ENCODE peak calls at places on chromosome 3, in ten cellular contexts. One of them, this sample, is unnamed.

GRCh38 chr3:87191641-87192040 is 35.5 kb upstream of the CHMP2B start:
- DNase-seq in neuronal stem cell: no peak
- DNase-seq in stimulated activated CD4-positive, alpha-beta T cell treated with anti-CD3 and anti-CD28 coated beads, Interleukin-1b, Interleukin-23, amount 100 ng/mL, for 4 hours: no peak
- DNase-seq in mesenteric fat pad: no peak
- DNase-seq in naive thymus-derived CD8-positive, alpha-beta T cell: no peak
- DNase-seq in KG1: no peak
- DNase-seq in uterus: no peak
- DNase-seq in A549: no peak
- DNase-seq in sciatic nerve: no peak
- DNase-seq in psoas muscle: no peak
- DNase-seq in this sample: no peak

GRCh38 chr3:152436707-152437615 is 168.2 kb downstream of the MBNL1 start:
- DNase-seq in neuronal stem cell: no peak
- DNase-seq in stimulated activated CD4-positive, alpha-beta T cell treated with anti-CD3 and anti-CD28 coated beads, Interleukin-1b, Interleukin-23, amount 100 ng/mL, for 4 hours: no peak
- DNase-seq in mesenteric fat pad: no peak
- DNase-seq in naive thymus-derived CD8-positive, alpha-beta T cell: no peak
- DNase-seq in KG1: no peak
- DNase-seq in uterus: no peak
- DNase-seq in A549: no peak
- DNase-seq in sciatic nerve: no peak
- DNase-seq in psoas muscle: no peak
- DNase-seq in this sample: no peak

GRCh38 chr3:165617134-165617533 is 220.1 kb downstream of the BCHE start:
- DNase-seq in neuronal stem cell: no peak
- DNase-seq in stimulated activated CD4-positive, alpha-beta T cell treated with anti-CD3 and anti-CD28 coated beads, Interleukin-1b, Interleukin-23, amount 100 ng/mL, for 4 hours: no peak
- DNase-seq in mesenteric fat pad: no peak
- DNase-seq in naive thymus-derived CD8-positive, alpha-beta T cell: no peak
- DNase-seq in KG1: no peak
- DNase-seq in uterus: no peak
- DNase-seq in A549: no peak
- DNase-seq in sciatic nerve: no peak
- DNase-seq in psoas muscle: no peak
- DNase-seq in this sample: no peak

GRCh38 chr3:160343132-160343531 is 55.9 kb downstream of the IFT80 start:
- DNase-seq in neuronal stem cell: no peak
- DNase-seq in stimulated activated CD4-positive, alpha-beta T cell treated with anti-CD3 and anti-CD28 coated beads, Interleukin-1b, Interleukin-23, amount 100 ng/mL, for 4 hours: no peak
- DNase-seq in mesenteric fat pad: no peak
- DNase-seq in naive thymus-derived CD8-positive, alpha-beta T cell: no peak
- DNase-seq in KG1: peak; percentile 20
- DNase-seq in uterus: no peak
- DNase-seq in A549: no peak
- DNase-seq in sciatic nerve: no peak
- DNase-seq in psoas muscle: no peak
- DNase-seq in this sample: peak; percentile 22

GRCh38 chr3:42061711-42062408 is 29.3 kb upstream of the TRAK1 start:
- DNase-seq in neuronal stem cell: no peak
- DNase-seq in stimulated activated CD4-positive, alpha-beta T cell treated with anti-CD3 and anti-CD28 coated beads, Interleukin-1b, Interleukin-23, amount 100 ng/mL, for 4 hours: no peak
- DNase-seq in mesenteric fat pad: no peak
- DNase-seq in naive thymus-derived CD8-positive, alpha-beta T cell: no peak
- DNase-seq in KG1: no peak
- DNase-seq in uterus: peak; percentile 74
- DNase-seq in A549: peak; percentile 76
- DNase-seq in sciatic nerve: no peak
- DNase-seq in psoas muscle: peak; percentile 92
- DNase-seq in this sample: peak; percentile 74

GRCh38 chr3:51735950-51736349 is 29.1 kb downstream of the GRM2 start:
- DNase-seq in neuronal stem cell: no peak
- DNase-seq in stimulated activated CD4-positive, alpha-beta T cell treated with anti-CD3 and anti-CD28 coated beads, Interleukin-1b, Interleukin-23, amount 100 ng/mL, for 4 hours: no peak
- DNase-seq in mesenteric fat pad: no peak
- DNase-seq in naive thymus-derived CD8-positive, alpha-beta T cell: no peak
- DNase-seq in KG1: no peak
- DNase-seq in uterus: no peak
- DNase-seq in A549: no peak
- DNase-seq in sciatic nerve: no peak
- DNase-seq in psoas muscle: no peak
- DNase-seq in this sample: no peak

GRCh38 chr3:155512867-155513261 is 219.4 kb upstream of the STRIT1 start:
- DNase-seq in neuronal stem cell: no peak
- DNase-seq in stimulated activated CD4-positive, alpha-beta T cell treated with anti-CD3 and anti-CD28 coated beads, Interleukin-1b, Interleukin-23, amount 100 ng/mL, for 4 hours: no peak
- DNase-seq in mesenteric fat pad: no peak
- DNase-seq in naive thymus-derived CD8-positive, alpha-beta T cell: no peak
- DNase-seq in KG1: no peak
- DNase-seq in uterus: no peak
- DNase-seq in A549: no peak
- DNase-seq in sciatic nerve: no peak
- DNase-seq in psoas muscle: no peak
- DNase-seq in this sample: no peak

GRCh38 chr3:37453393-37454391 is 279.3 kb upstream of the LRRFIP2 start:
- DNase-seq in neuronal stem cell: peak; percentile 40
- DNase-seq in stimulated activated CD4-positive, alpha-beta T cell treated with anti-CD3 and anti-CD28 coated beads, Interleukin-1b, Interleukin-23, amount 100 ng/mL, for 4 hours: no peak
- DNase-seq in mesenteric fat pad: no peak
- DNase-seq in naive thymus-derived CD8-positive, alpha-beta T cell: no peak
- DNase-seq in KG1: no peak
- DNase-seq in uterus: peak; percentile 29
- DNase-seq in A549: no peak
- DNase-seq in sciatic nerve: peak; percentile 74
- DNase-seq in psoas muscle: peak; percentile 78
- DNase-seq in this sample: no peak

GRCh38 chr3:48974076-48974864 is 15.8 kb upstream of the P4HTM start:
- DNase-seq in neuronal stem cell: no peak
- DNase-seq in stimulated activated CD4-positive, alpha-beta T cell treated with anti-CD3 and anti-CD28 coated beads, Interleukin-1b, Interleukin-23, amount 100 ng/mL, for 4 hours: no peak
- DNase-seq in mesenteric fat pad: peak; percentile 53
- DNase-seq in naive thymus-derived CD8-positive, alpha-beta T cell: no peak
- DNase-seq in KG1: no peak
- DNase-seq in uterus: no peak
- DNase-seq in A549: no peak
- DNase-seq in sciatic nerve: no peak
- DNase-seq in psoas muscle: no peak
- DNase-seq in this sample: no peak

GRCh38 chr3:184467171-184467570 is 87.3 kb downstream of the CHRD start:
- DNase-seq in neuronal stem cell: no peak
- DNase-seq in stimulated activated CD4-positive, alpha-beta T cell treated with anti-CD3 and anti-CD28 coated beads, Interleukin-1b, Interleukin-23, amount 100 ng/mL, for 4 hours: no peak
- DNase-seq in mesenteric fat pad: peak; percentile 28
- DNase-seq in naive thymus-derived CD8-positive, alpha-beta T cell: no peak
- DNase-seq in KG1: no peak
- DNase-seq in uterus: no peak
- DNase-seq in A549: no peak
- DNase-seq in sciatic nerve: no peak
- DNase-seq in psoas muscle: no peak
- DNase-seq in this sample: no peak

GRCh38 chr3:131338948-131339640 is 42.5 kb upstream of the NUDT16 start:
- DNase-seq in neuronal stem cell: no peak
- DNase-seq in stimulated activated CD4-positive, alpha-beta T cell treated with anti-CD3 and anti-CD28 coated beads, Interleukin-1b, Interleukin-23, amount 100 ng/mL, for 4 hours: no peak
- DNase-seq in mesenteric fat pad: no peak
- DNase-seq in naive thymus-derived CD8-positive, alpha-beta T cell: no peak
- DNase-seq in KG1: no peak
- DNase-seq in uterus: no peak
- DNase-seq in A549: no peak
- DNase-seq in sciatic nerve: no peak
- DNase-seq in psoas muscle: no peak
- DNase-seq in this sample: no peak

GRCh38 chr3:32947466-32948238 is 3.8 kb upstream of the CCR4 start:
- DNase-seq in neuronal stem cell: peak; percentile 63
- DNase-seq in stimulated activated CD4-positive, alpha-beta T cell treated with anti-CD3 and anti-CD28 coated beads, Interleukin-1b, Interleukin-23, amount 100 ng/mL, for 4 hours: peak; percentile 95
- DNase-seq in mesenteric fat pad: no peak
- DNase-seq in naive thymus-derived CD8-positive, alpha-beta T cell: peak; percentile 91
- DNase-seq in KG1: peak; percentile 76
- DNase-seq in uterus: peak; percentile 51
- DNase-seq in A549: peak; percentile 26
- DNase-seq in sciatic nerve: peak; percentile 84
- DNase-seq in psoas muscle: peak; percentile 73
- DNase-seq in this sample: peak; percentile 56

GRCh38 chr3:57910988-57911387 is 97.2 kb upstream of the FLNB start:
- DNase-seq in neuronal stem cell: no peak
- DNase-seq in stimulated activated CD4-positive, alpha-beta T cell treated with anti-CD3 and anti-CD28 coated beads, Interleukin-1b, Interleukin-23, amount 100 ng/mL, for 4 hours: no peak
- DNase-seq in mesenteric fat pad: no peak
- DNase-seq in naive thymus-derived CD8-positive, alpha-beta T cell: peak; percentile 65
- DNase-seq in KG1: no peak
- DNase-seq in uterus: no peak
- DNase-seq in A549: peak; percentile 5
- DNase-seq in sciatic nerve: no peak
- DNase-seq in psoas muscle: no peak
- DNase-seq in this sample: peak; percentile 39

GRCh38 chr3:140004271-140004670 is 69.3 kb downstream of the CLSTN2 start:
- DNase-seq in neuronal stem cell: no peak
- DNase-seq in stimulated activated CD4-positive, alpha-beta T cell treated with anti-CD3 and anti-CD28 coated beads, Interleukin-1b, Interleukin-23, amount 100 ng/mL, for 4 hours: no peak
- DNase-seq in mesenteric fat pad: no peak
- DNase-seq in naive thymus-derived CD8-positive, alpha-beta T cell: no peak
- DNase-seq in KG1: no peak
- DNase-seq in uterus: no peak
- DNase-seq in A549: no peak
- DNase-seq in sciatic nerve: no peak
- DNase-seq in psoas muscle: no peak
- DNase-seq in this sample: no peak

GRCh38 chr3:124972457-124972856 is 37.9 kb upstream of the MUC13 start:
- DNase-seq in neuronal stem cell: no peak
- DNase-seq in stimulated activated CD4-positive, alpha-beta T cell treated with anti-CD3 and anti-CD28 coated beads, Interleukin-1b, Interleukin-23, amount 100 ng/mL, for 4 hours: no peak
- DNase-seq in mesenteric fat pad: no peak
- DNase-seq in naive thymus-derived CD8-positive, alpha-beta T cell: no peak
- DNase-seq in KG1: no peak
- DNase-seq in uterus: no peak
- DNase-seq in A549: no peak
- DNase-seq in sciatic nerve: no peak
- DNase-seq in psoas muscle: no peak
- DNase-seq in this sample: no peak

GRCh38 chr3:195549931-195550519 is 6.9 kb upstream of the PPP1R2 start:
- DNase-seq in neuronal stem cell: no peak
- DNase-seq in stimulated activated CD4-positive, alpha-beta T cell treated with anti-CD3 and anti-CD28 coated beads, Interleukin-1b, Interleukin-23, amount 100 ng/mL, for 4 hours: peak; percentile 31
- DNase-seq in mesenteric fat pad: no peak
- DNase-seq in naive thymus-derived CD8-positive, alpha-beta T cell: peak; percentile 88
- DNase-seq in KG1: no peak
- DNase-seq in uterus: no peak
- DNase-seq in A549: no peak
- DNase-seq in sciatic nerve: no peak
- DNase-seq in psoas muscle: no peak
- DNase-seq in this sample: no peak

GRCh38 chr3:195815169-195815771 is 3.5 kb upstream of the MUC4 start:
- DNase-seq in neuronal stem cell: no peak
- DNase-seq in stimulated activated CD4-positive, alpha-beta T cell treated with anti-CD3 and anti-CD28 coated beads, Interleukin-1b, Interleukin-23, amount 100 ng/mL, for 4 hours: no peak
- DNase-seq in mesenteric fat pad: no peak
- DNase-seq in naive thymus-derived CD8-positive, alpha-beta T cell: peak; percentile 35
- DNase-seq in KG1: no peak
- DNase-seq in uterus: no peak
- DNase-seq in A549: no peak
- DNase-seq in sciatic nerve: no peak
- DNase-seq in psoas muscle: no peak
- DNase-seq in this sample: no peak

GRCh38 chr3:88031543-88032148 is 27.2 kb downstream of the CGGBP1 start:
- DNase-seq in neuronal stem cell: no peak
- DNase-seq in stimulated activated CD4-positive, alpha-beta T cell treated with anti-CD3 and anti-CD28 coated beads, Interleukin-1b, Interleukin-23, amount 100 ng/mL, for 4 hours: no peak
- DNase-seq in mesenteric fat pad: no peak
- DNase-seq in naive thymus-derived CD8-positive, alpha-beta T cell: no peak
- DNase-seq in KG1: peak; percentile 51
- DNase-seq in uterus: no peak
- DNase-seq in A549: peak; percentile 19
- DNase-seq in sciatic nerve: no peak
- DNase-seq in psoas muscle: no peak
- DNase-seq in this sample: peak; percentile 60